ENCODE peak calls at places on chromosome 22, in five cellular contexts. One of them, this sample, is unnamed.

GRCh38 chr22:17349172-17349571 is 20.1 kb upstream of the CECR2 start:
- ATAC-seq in naive thymus-derived CD4-positive, alpha-beta T cell: no peak
- ATAC-seq in heart right ventricle: no peak
- ATAC-seq in HepG2: no peak
- ATAC-seq in right cardiac atrium: no peak
- ATAC-seq in this sample: no peak

GRCh38 chr22:17563936-17564391 is 666 bp downstream of the SLC25A18 start:
- ATAC-seq in right cardiac atrium: peak
- ATAC-seq in HepG2: no peak
- ATAC-seq in heart right ventricle: peak
- ATAC-seq in naive thymus-derived CD4-positive, alpha-beta T cell: no peak
- ATAC-seq in this sample: peak

GRCh38 chr22:45262931-45263789 is 21.6 kb upstream of the UPK3A start:
- ATAC-seq in HepG2: peak
- ATAC-seq in right cardiac atrium: no peak
- ATAC-seq in heart right ventricle: no peak
- ATAC-seq in naive thymus-derived CD4-positive, alpha-beta T cell: peak
- ATAC-seq in this sample: peak

GRCh38 chr22:48241658-48242057 is 1479.2 kb downstream of the TBC1D22A start:
- ATAC-seq in heart right ventricle: no peak
- ATAC-seq in naive thymus-derived CD4-positive, alpha-beta T cell: no peak
- ATAC-seq in HepG2: no peak
- ATAC-seq in right cardiac atrium: no peak
- ATAC-seq in this sample: no peak

GRCh38 chr22:46721716-46722115 is 16.3 kb downstream of the CERK start:
- ATAC-seq in naive thymus-derived CD4-positive, alpha-beta T cell: no peak
- ATAC-seq in right cardiac atrium: no peak
- ATAC-seq in heart right ventricle: no peak
- ATAC-seq in HepG2: no peak
- ATAC-seq in this sample: no peak

GRCh38 chr22:46322711-46323110 is 12.8 kb upstream of the TRMU start:
- ATAC-seq in naive thymus-derived CD4-positive, alpha-beta T cell: no peak
- ATAC-seq in right cardiac atrium: no peak
- ATAC-seq in heart right ventricle: no peak
- ATAC-seq in HepG2: no peak
- ATAC-seq in this sample: no peak

GRCh38 chr22:24996420-24996952 is 44.0 kb downstream of the KIAA1671 start:
- ATAC-seq in naive thymus-derived CD4-positive, alpha-beta T cell: no peak
- ATAC-seq in HepG2: no peak
- ATAC-seq in right cardiac atrium: peak
- ATAC-seq in heart right ventricle: peak
- ATAC-seq in this sample: peak

GRCh38 chr22:45064313-45065268 is 54.8 kb upstream of the PHF21B start:
- ATAC-seq in naive thymus-derived CD4-positive, alpha-beta T cell: peak
- ATAC-seq in HepG2: no peak
- ATAC-seq in heart right ventricle: no peak
- ATAC-seq in right cardiac atrium: no peak
- ATAC-seq in this sample: no peak

GRCh38 chr22:45493286-45493771 is 9.4 kb upstream of the FBLN1 start:
- ATAC-seq in heart right ventricle: peak
- ATAC-seq in HepG2: no peak
- ATAC-seq in naive thymus-derived CD4-positive, alpha-beta T cell: no peak
- ATAC-seq in right cardiac atrium: peak
- ATAC-seq in this sample: peak

GRCh38 chr22:43110927-43111623 is 525 bp downstream of the BIK start:
- ATAC-seq in heart right ventricle: peak
- ATAC-seq in right cardiac atrium: peak
- ATAC-seq in HepG2: peak
- ATAC-seq in naive thymus-derived CD4-positive, alpha-beta T cell: peak
- ATAC-seq in this sample: peak

GRCh38 chr22:33447733-33448132 is 389.6 kb upstream of the SYN3 start:
- ATAC-seq in naive thymus-derived CD4-positive, alpha-beta T cell: no peak
- ATAC-seq in HepG2: no peak
- ATAC-seq in right cardiac atrium: no peak
- ATAC-seq in heart right ventricle: no peak
- ATAC-seq in this sample: no peak

GRCh38 chr22:49170053-49170452 is 657.6 kb downstream of the BRD1 start:
- ATAC-seq in naive thymus-derived CD4-positive, alpha-beta T cell: no peak
- ATAC-seq in right cardiac atrium: no peak
- ATAC-seq in heart right ventricle: no peak
- ATAC-seq in HepG2: no peak
- ATAC-seq in this sample: no peak

GRCh38 chr22:36397081-36397766 is 9.5 kb upstream of the MYH9 start:
- ATAC-seq in naive thymus-derived CD4-positive, alpha-beta T cell: no peak
- ATAC-seq in right cardiac atrium: peak
- ATAC-seq in heart right ventricle: no peak
- ATAC-seq in HepG2: peak
- ATAC-seq in this sample: peak

GRCh38 chr22:49770454-49771265 is 57.0 kb downstream of the BRD1 start:
- ATAC-seq in HepG2: peak
- ATAC-seq in naive thymus-derived CD4-positive, alpha-beta T cell: no peak
- ATAC-seq in heart right ventricle: peak
- ATAC-seq in right cardiac atrium: no peak
- ATAC-seq in this sample: no peak

GRCh38 chr22:50665212-50665611 is 7.4 kb upstream of the SHANK3 start:
- ATAC-seq in HepG2: no peak
- ATAC-seq in right cardiac atrium: no peak
- ATAC-seq in heart right ventricle: no peak
- ATAC-seq in naive thymus-derived CD4-positive, alpha-beta T cell: no peak
- ATAC-seq in this sample: no peak

DNA sequence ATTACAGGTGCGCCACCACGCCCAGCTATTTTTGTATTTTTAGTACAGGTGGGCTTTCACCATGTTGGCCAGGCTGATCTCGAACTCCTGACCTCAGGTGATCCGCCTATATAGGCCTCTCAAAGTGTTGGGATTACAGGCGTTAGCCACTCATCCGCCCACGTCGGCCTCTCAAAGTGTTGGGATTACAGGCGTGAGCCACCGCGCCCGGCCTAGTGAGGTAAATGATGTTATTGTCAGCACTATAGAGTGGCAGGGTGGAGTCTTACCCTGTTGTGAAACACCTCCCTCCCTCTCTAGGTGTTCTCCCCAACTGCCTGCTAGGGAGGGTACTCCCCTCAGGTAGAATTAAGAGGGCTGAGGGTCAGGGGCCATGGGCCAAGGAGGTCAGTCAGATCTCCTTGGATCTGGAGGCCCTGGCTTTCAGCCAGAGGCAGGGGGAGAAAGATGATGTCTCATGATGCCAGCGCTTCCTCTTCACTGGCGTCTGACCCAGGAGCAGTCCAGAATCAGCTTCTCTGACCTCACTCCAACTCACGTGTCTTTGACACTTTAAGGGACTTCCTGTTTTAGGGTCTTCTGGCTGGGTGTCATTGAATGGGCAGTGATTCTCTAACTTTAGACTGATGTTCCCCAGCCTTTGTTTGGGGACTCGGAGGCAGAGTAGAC is 2.0 kb downstream of the GGA1 start:
- ATAC-seq in right cardiac atrium: no peak
- ATAC-seq in heart right ventricle: no peak
- ATAC-seq in naive thymus-derived CD4-positive, alpha-beta T cell: no peak
- ATAC-seq in HepG2: no peak
- ATAC-seq in this sample: no peak
- H3K4me3 ChIP-seq in right cardiac atrium: no peak
- H3K4me3 ChIP-seq in heart right ventricle: no peak
- H3K4me3 ChIP-seq in naive thymus-derived CD4-positive, alpha-beta T cell: no peak
- H3K4me3 ChIP-seq in HepG2: no peak
- H3K4me3 ChIP-seq in this sample: no peak

GRCh38 chr22:31123292-31123602 is 481 bp downstream of the INPP5J start:
- ATAC-seq in heart right ventricle: no peak
- ATAC-seq in right cardiac atrium: no peak
- ATAC-seq in naive thymus-derived CD4-positive, alpha-beta T cell: no peak
- ATAC-seq in HepG2: no peak
- ATAC-seq in this sample: no peak
- H3K4me3 ChIP-seq in heart right ventricle: peak
- H3K4me3 ChIP-seq in right cardiac atrium: peak
- H3K4me3 ChIP-seq in naive thymus-derived CD4-positive, alpha-beta T cell: no peak
- H3K4me3 ChIP-seq in HepG2: peak
- H3K4me3 ChIP-seq in this sample: peak

GRCh38 chr22:41366323-41367014 is 15.3 kb upstream of the TEF start:
- ATAC-seq in HepG2: no peak
- ATAC-seq in right cardiac atrium: no peak
- ATAC-seq in heart right ventricle: no peak
- ATAC-seq in naive thymus-derived CD4-positive, alpha-beta T cell: peak
- ATAC-seq in this sample: no peak
- H3K4me3 ChIP-seq in HepG2: no peak
- H3K4me3 ChIP-seq in right cardiac atrium: no peak
- H3K4me3 ChIP-seq in heart right ventricle: peak
- H3K4me3 ChIP-seq in naive thymus-derived CD4-positive, alpha-beta T cell: no peak
- H3K4me3 ChIP-seq in this sample: no peak

GRCh38 chr22:41975299-41976069 is 6.2 kb downstream of the SEPTIN3 start:
- ATAC-seq in HepG2: no peak
- ATAC-seq in naive thymus-derived CD4-positive, alpha-beta T cell: no peak
- ATAC-seq in right cardiac atrium: no peak
- ATAC-seq in heart right ventricle: no peak
- ATAC-seq in this sample: no peak

GRCh38 chr22:41976961-41977566 is 7.8 kb downstream of the SEPTIN3 start:
- ATAC-seq in heart right ventricle: peak
- ATAC-seq in right cardiac atrium: no peak
- ATAC-seq in naive thymus-derived CD4-positive, alpha-beta T cell: peak
- ATAC-seq in HepG2: no peak
- ATAC-seq in this sample: no peak

GRCh38 chr22:41974691-41975290 is 5.5 kb downstream of the SEPTIN3 start:
- ATAC-seq in heart right ventricle: no peak
- ATAC-seq in naive thymus-derived CD4-positive, alpha-beta T cell: no peak
- ATAC-seq in HepG2: no peak
- ATAC-seq in right cardiac atrium: no peak
- ATAC-seq in this sample: no peak

GRCh38 chr22:41978732-41979131 is 9.5 kb downstream of the SEPTIN3 start:
- ATAC-seq in heart right ventricle: no peak
- ATAC-seq in naive thymus-derived CD4-positive, alpha-beta T cell: no peak
- ATAC-seq in HepG2: no peak
- ATAC-seq in right cardiac atrium: no peak
- ATAC-seq in this sample: no peak

GRCh38 chr22:41976070-41976901 is 7.0 kb downstream of the SEPTIN3 start:
- ATAC-seq in heart right ventricle: peak
- ATAC-seq in right cardiac atrium: no peak
- ATAC-seq in HepG2: peak
- ATAC-seq in naive thymus-derived CD4-positive, alpha-beta T cell: peak
- ATAC-seq in this sample: peak
- H3K4me3 ChIP-seq in heart right ventricle: peak
- H3K4me3 ChIP-seq in right cardiac atrium: peak
- H3K4me3 ChIP-seq in HepG2: peak
- H3K4me3 ChIP-seq in naive thymus-derived CD4-positive, alpha-beta T cell: peak
- H3K4me3 ChIP-seq in this sample: no peak

GRCh38 chr22:19713650-19714319 is 518 bp upstream of the SEPTIN5 start:
- ATAC-seq in right cardiac atrium: no peak
- ATAC-seq in heart right ventricle: no peak
- ATAC-seq in naive thymus-derived CD4-positive, alpha-beta T cell: no peak
- ATAC-seq in HepG2: peak
- ATAC-seq in this sample: peak
- H3K4me3 ChIP-seq in right cardiac atrium: peak
- H3K4me3 ChIP-seq in heart right ventricle: peak
- H3K4me3 ChIP-seq in naive thymus-derived CD4-positive, alpha-beta T cell: no peak
- H3K4me3 ChIP-seq in HepG2: peak
- H3K4me3 ChIP-seq in this sample: peak

DNA sequence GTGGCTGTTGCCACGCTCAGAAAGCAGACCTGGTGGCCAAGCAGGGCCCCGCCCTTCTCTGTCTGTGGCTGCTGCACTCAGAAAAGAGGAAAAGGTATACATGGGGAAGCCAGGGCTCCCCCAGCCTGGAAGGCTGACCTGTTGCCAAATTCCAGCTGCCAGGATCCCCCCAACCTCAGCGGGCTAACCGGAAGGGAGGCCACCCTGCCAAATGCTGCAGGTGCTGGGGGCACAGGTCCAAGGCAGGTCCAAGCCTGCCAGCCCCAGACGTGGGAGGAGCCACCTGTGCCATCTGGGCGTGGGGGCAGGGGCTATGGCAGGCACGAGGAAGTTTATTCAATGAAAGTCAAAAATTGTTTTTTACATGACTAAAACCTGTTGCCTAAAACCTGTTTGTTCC is 2.6 kb downstream of the NPTXR start:
- ATAC-seq in right cardiac atrium: no peak
- ATAC-seq in heart right ventricle: no peak
- ATAC-seq in HepG2: no peak
- ATAC-seq in naive thymus-derived CD4-positive, alpha-beta T cell: no peak
- ATAC-seq in this sample: no peak
- H3K4me3 ChIP-seq in right cardiac atrium: no peak
- H3K4me3 ChIP-seq in heart right ventricle: no peak
- H3K4me3 ChIP-seq in HepG2: no peak
- H3K4me3 ChIP-seq in naive thymus-derived CD4-positive, alpha-beta T cell: no peak
- H3K4me3 ChIP-seq in this sample: no peak

GRCh38 chr22:29074276-29074625 is 1.4 kb downstream of the KREMEN1 start:
- ATAC-seq in naive thymus-derived CD4-positive, alpha-beta T cell: no peak
- ATAC-seq in HepG2: no peak
- ATAC-seq in heart right ventricle: peak
- ATAC-seq in right cardiac atrium: peak
- ATAC-seq in this sample: no peak
- H3K4me3 ChIP-seq in naive thymus-derived CD4-positive, alpha-beta T cell: peak
- H3K4me3 ChIP-seq in HepG2: peak
- H3K4me3 ChIP-seq in heart right ventricle: peak
- H3K4me3 ChIP-seq in right cardiac atrium: peak
- H3K4me3 ChIP-seq in this sample: peak

GRCh38 chr22:21941921-21942320 is 10.7 kb downstream of the PPM1F start:
- ATAC-seq in HepG2: no peak
- ATAC-seq in naive thymus-derived CD4-positive, alpha-beta T cell: no peak
- ATAC-seq in right cardiac atrium: no peak
- ATAC-seq in heart right ventricle: no peak
- ATAC-seq in this sample: no peak

GRCh38 chr22:21942939-21943338 is 9.7 kb downstream of the PPM1F start:
- ATAC-seq in heart right ventricle: no peak
- ATAC-seq in right cardiac atrium: peak
- ATAC-seq in HepG2: no peak
- ATAC-seq in naive thymus-derived CD4-positive, alpha-beta T cell: no peak
- ATAC-seq in this sample: peak

GRCh38 chr22:21940521-21940920 is 12.1 kb downstream of the PPM1F start:
- ATAC-seq in HepG2: no peak
- ATAC-seq in right cardiac atrium: no peak
- ATAC-seq in heart right ventricle: no peak
- ATAC-seq in naive thymus-derived CD4-positive, alpha-beta T cell: no peak
- ATAC-seq in this sample: no peak

GRCh38 chr22:21943571-21944448 is 8.8 kb downstream of the PPM1F start:
- ATAC-seq in heart right ventricle: no peak
- ATAC-seq in naive thymus-derived CD4-positive, alpha-beta T cell: no peak
- ATAC-seq in HepG2: no peak
- ATAC-seq in right cardiac atrium: no peak
- ATAC-seq in this sample: no peak

GRCh38 chr22:21942407-21942895 is 10.2 kb downstream of the PPM1F start:
- ATAC-seq in heart right ventricle: peak
- ATAC-seq in naive thymus-derived CD4-positive, alpha-beta T cell: peak
- ATAC-seq in HepG2: no peak
- ATAC-seq in right cardiac atrium: peak
- ATAC-seq in this sample: peak
- H3K4me3 ChIP-seq in heart right ventricle: no peak
- H3K4me3 ChIP-seq in naive thymus-derived CD4-positive, alpha-beta T cell: no peak
- H3K4me3 ChIP-seq in HepG2: no peak
- H3K4me3 ChIP-seq in right cardiac atrium: no peak
- H3K4me3 ChIP-seq in this sample: no peak